ENCODE peak calls at places on chromosome 11, in ten cellular contexts. J, K, H, L, S, F, C, T, Q and N are unnamed samples.

GRCh38 chr11:118998822-118999221 is 884 bp downstream of the CENATAC start:
- DNase-seq in Q (peak), F (no peak), C (peak), K (no peak), J (no peak), T (no peak), L (peak), S (no peak), H (no peak), N (peak)

GRCh38 chr11:61488651-61489291 is 19.8 kb upstream of the LRRC10B start:
- DNase-seq in H (no peak), Q (peak), K (no peak), L (no peak), S (peak), C (peak), T (no peak), F (peak), J (no peak), N (peak)

GRCh38 chr11:16604784-16605439 is 133.5 kb upstream of the C11orf58 start:
- DNase-seq in T (peak), L (peak), C (no peak), H (no peak), Q (peak), J (no peak), F (peak), K (no peak), S (no peak), N (peak)

GRCh38 chr11:72228229-72228843 is 3.8 kb downstream of the INPPL1 start:
- DNase-seq in C (peak), J (no peak), S (no peak), T (peak), H (peak), F (no peak), K (no peak), Q (peak), L (no peak), N (peak)

GRCh38 chr11:40328890-40329617 is 1130.4 kb downstream of the LRRC4C start:
- DNase-seq in F (no peak), J (no peak), T (no peak), S (no peak), H (no peak), L (peak), Q (peak), C (peak), K (no peak), N (peak)

GRCh38 chr11:1138053-1138452 is 19.7 kb upstream of the MUC5AC start:
- DNase-seq in F (no peak), Q (peak), K (no peak), L (no peak), S (no peak), H (no peak), T (no peak), C (peak), J (no peak), N (peak)

GRCh38 chr11:92765965-92766371 is 203.5 kb upstream of the MTNR1B start:
- DNase-seq in T (peak), C (peak), S (peak), K (no peak), Q (peak), H (no peak), J (no peak), L (peak), F (peak), N (no peak)

GRCh38 chr11:62841361-62842170 is 2.2 kb upstream of the WDR74 start:
- DNase-seq in K (peak), S (peak), T (peak), Q (peak), F (peak), H (peak), L (peak), C (peak), J (peak), N (peak)

GRCh38 chr11:72758690-72759389 is 6.6 kb upstream of the ARAP1 start:
- DNase-seq in K (no peak), H (peak), T (no peak), S (peak), J (no peak), L (peak), C (peak), Q (peak), F (peak), N (no peak)

GRCh38 chr11:65912840-65913239 is 6.0 kb downstream of the C11orf68 start:
- DNase-seq in C (peak), T (no peak), K (no peak), L (peak), J (no peak), F (no peak), H (no peak), S (no peak), Q (peak), N (peak)

GRCh38 chr11:61037694-61038093 is 64.6 kb upstream of the CD5 start:
- DNase-seq in C (peak), H (no peak), S (no peak), L (peak), K (no peak), T (no peak), F (no peak), J (no peak), Q (peak), N (peak)

GRCh38 chr11:111499483-111499882 is 12.7 kb downstream of the BTG4 start:
- DNase-seq in H (no peak), T (no peak), J (no peak), F (no peak), K (no peak), Q (no peak), S (no peak), C (no peak), L (no peak), N (no peak)

GRCh38 chr11:122681070-122681469 is 25.5 kb downstream of the UBASH3B start:
- DNase-seq in L (no peak), Q (peak), T (no peak), H (no peak), K (no peak), F (no peak), J (no peak), C (peak), S (no peak), N (no peak)

GRCh38 chr11:41985799-41986198 is 526.3 kb upstream of the LRRC4C start:
- DNase-seq in S (no peak), K (no peak), T (no peak), J (no peak), C (no peak), F (no peak), H (no peak), L (no peak), Q (no peak), N (no peak)

GRCh38 chr11:122656073-122656630 is 630 bp downstream of the UBASH3B start:
- DNase-seq in L (no peak), S (peak), K (peak), T (peak), F (peak), C (peak), Q (peak), J (no peak), H (no peak), N (peak)

GRCh38 chr11:48109046-48109666 is 107.5 kb upstream of the OR4B1 start:
- DNase-seq in S (no peak), F (no peak), J (no peak), H (peak), C (peak), K (peak), Q (peak), L (peak), T (no peak), N (peak)

GRCh38 chr11:110286298-110287040 is 9.9 kb downstream of the RDX start:
- DNase-seq in J (no peak), F (no peak), C (no peak), L (no peak), K (no peak), T (no peak), H (no peak), Q (no peak), S (no peak), N (no peak)

GRCh38 chr11:292211-293121 is 3.5 kb downstream of the PGGHG start:
- DNase-seq in H (no peak), C (no peak), F (peak), S (no peak), K (no peak), Q (no peak), L (no peak), J (no peak), T (peak), N (no peak)

GRCh38 chr11:128346808-128347207 is 240.6 kb downstream of the ETS1 start:
- DNase-seq in H (no peak), J (no peak), T (no peak), K (no peak), L (peak), C (peak), S (no peak), Q (peak), F (no peak), N (peak)

GRCh38 chr11:117843666-117844484 is 19.3 kb upstream of the FXYD2 start:
- DNase-seq in L (peak), C (peak), K (peak), S (peak), F (peak), H (peak), T (peak), J (peak), Q (peak), N (peak)

GRCh38 chr11:94672636-94673035 is 95.5 kb upstream of the AMOTL1 start:
- DNase-seq in T (no peak), J (no peak), S (no peak), L (no peak), F (no peak), Q (no peak), K (no peak), H (no peak), C (no peak), N (no peak)

GRCh38 chr11:111730871-111731591 is 35.2 kb downstream of the PPP2R1B start:
- DNase-seq in C (no peak), K (no peak), S (no peak), F (peak), H (peak), T (peak), L (no peak), Q (peak), J (no peak), N (peak)

GRCh38 chr11:15035283-15035682 is 38.1 kb upstream of the CALCB start:
- DNase-seq in L (no peak), T (no peak), S (no peak), Q (no peak), J (no peak), F (no peak), C (no peak), H (no peak), K (no peak), N (no peak)

GRCh38 chr11:118438314-118438931 is 2.1 kb downstream of the KMT2A start:
- DNase-seq in T (peak), L (peak), K (peak), C (peak), H (peak), J (peak), Q (peak), S (peak), F (peak), N (peak)

GRCh38 chr11:56783448-56784041 is 35.0 kb upstream of the OR9G4 start:
- DNase-seq in S (no peak), Q (peak), C (peak), T (no peak), F (no peak), K (peak), L (peak), J (no peak), H (peak), N (peak)

GRCh38 chr11:128726464-128727139 is 32.7 kb downstream of the FLI1 start:
- DNase-seq in H (no peak), F (no peak), C (no peak), L (no peak), K (peak), Q (no peak), T (peak), J (no peak), S (no peak), N (no peak)

GRCh38 chr11:94501522-94501921 is 7.7 kb downstream of the ANKRD49 start:
- DNase-seq in T (no peak), K (no peak), J (no peak), C (no peak), L (no peak), Q (no peak), H (no peak), S (no peak), F (no peak), N (no peak)

GRCh38 chr11:63945482-63946163 is 6.8 kb downstream of the NAA40 start:
- DNase-seq in Q (peak), S (peak), F (peak), T (no peak), K (peak), L (peak), C (peak), J (no peak), H (peak), N (peak)

GRCh38 chr11:12900496-12900895 is 108.6 kb upstream of the RASSF10 start:
- DNase-seq in J (no peak), F (no peak), T (no peak), K (no peak), L (peak), H (no peak), Q (peak), S (no peak), C (peak), N (peak)

GRCh38 chr11:44515085-44515484 is 50.4 kb upstream of the CD82 start:
- DNase-seq in L (no peak), H (no peak), F (no peak), J (no peak), S (no peak), T (peak), C (no peak), Q (no peak), K (no peak), N (no peak)

GRCh38 chr11:78795862-78796261 is 221.2 kb upstream of the NARS2 start:
- DNase-seq in L (no peak), Q (no peak), J (no peak), C (no peak), S (no peak), T (no peak), K (no peak), H (no peak), F (no peak), N (no peak)

GRCh38 chr11:104094576-104094975 is 58.1 kb downstream of the DDI1 start:
- DNase-seq in C (peak), H (no peak), S (no peak), Q (peak), L (no peak), T (no peak), F (no peak), K (no peak), J (no peak), N (no peak)

GRCh38 chr11:5226732-5227327 is at the start of gene HBB:
- DNase-seq in S (no peak), J (no peak), F (no peak), T (no peak), H (no peak), L (no peak), Q (no peak), K (no peak), C (no peak), N (no peak)

GRCh38 chr11:29293825-29294224 is 723.0 kb downstream of the KCNA4 start:
- DNase-seq in J (no peak), S (no peak), H (no peak), C (peak), L (peak), Q (peak), K (no peak), F (no peak), T (no peak), N (peak)

GRCh38 chr11:117020287-117020686 is 77.9 kb downstream of the SIK3 start:
- DNase-seq in S (no peak), T (no peak), K (no peak), J (no peak), F (no peak), C (no peak), L (no peak), Q (no peak), H (no peak), N (no peak)

GRCh38 chr11:64219354-64219684 is 6.7 kb downstream of the TRPT1 start:
- DNase-seq in K (no peak), F (no peak), J (no peak), H (no peak), C (no peak), T (no peak), S (peak), Q (no peak), L (no peak), N (no peak)

GRCh38 chr11:31870609-31871309 is 59.6 kb upstream of the PAX6 start:
- DNase-seq in J (peak), S (no peak), K (peak), T (no peak), F (peak), H (peak), Q (peak), C (peak), L (peak), N (peak)

GRCh38 chr11:26851696-26852095 is 129.8 kb upstream of the SLC5A12 start:
- DNase-seq in F (no peak), J (no peak), Q (no peak), L (no peak), T (no peak), K (no peak), C (no peak), H (no peak), S (no peak), N (no peak)